ENCODE peak calls at places on chromosomes 11 and 22, in ten cellular contexts. T, O, U, L, B, V, J, R, D and X are unnamed samples.

GRCh38 chr11:19905280-19905853 is 192.7 kb downstream of the NAV2 start:
- DNase-seq in O (no peak), T (no peak), R (peak; percentile 44), L (no peak), J (no peak), B (no peak), U (no peak), V (peak; percentile 70), D (no peak), X (no peak)

GRCh38 chr11:1224491-1225385 is 1.9 kb downstream of the MUC5B start:
- DNase-seq in D (no peak), L (peak; percentile 27), J (peak; percentile 3), V (no peak), O (no peak), B (no peak), T (no peak), U (no peak), R (no peak), X (peak; percentile 15)

GRCh38 chr11:125262825-125263218 is 98.3 kb downstream of the PKNOX2 start:
- DNase-seq in O (no peak), J (no peak), V (peak; percentile 52), B (no peak), L (no peak), U (no peak), R (no peak), T (no peak), D (no peak), X (no peak)

GRCh38 chr11:123164732-123165450 is 30.2 kb downstream of the CLMP start:
- DNase-seq in R (no peak), U (no peak), T (no peak), V (no peak), J (no peak), B (no peak), O (no peak), L (no peak), D (no peak), X (no peak)

GRCh38 chr11:83092488-83093384 is 21.0 kb upstream of the RAB30 start:
- DNase-seq in V (no peak), T (no peak), O (no peak), L (no peak), J (no peak), D (no peak), B (no peak), U (no peak), R (no peak), X (no peak)

GRCh38 chr11:57601297-57601696 is 3.8 kb downstream of the SERPING1 start:
- DNase-seq in L (no peak), J (no peak), T (no peak), R (no peak), V (peak; percentile 5), D (no peak), U (no peak), B (no peak), O (no peak), X (no peak)

GRCh38 chr11:77467233-77467632 is 6.7 kb downstream of the PAK1 start:
- DNase-seq in O (no peak), B (no peak), V (no peak), U (no peak), J (no peak), T (no peak), L (no peak), D (no peak), R (peak; percentile 51), X (no peak)

GRCh38 chr11:1458340-1459218 is 28.0 kb downstream of the MOB2 start:
- DNase-seq in B (peak; percentile 25), V (no peak), R (peak; percentile 3), U (no peak), D (no peak), J (no peak), T (no peak), O (no peak), L (peak; percentile 85), X (peak; percentile 52)

GRCh38 chr11:129283141-129283540 is 91.0 kb upstream of the ARHGAP32 start:
- DNase-seq in U (no peak), V (no peak), O (no peak), B (no peak), J (no peak), R (no peak), D (no peak), T (no peak), L (no peak), X (no peak)

GRCh38 chr11:45155058-45155551 is 8.7 kb downstream of the PRDM11 start:
- DNase-seq in O (no peak), V (no peak), J (no peak), U (no peak), L (no peak), D (no peak), B (no peak), T (no peak), R (no peak), X (peak; percentile 68)

GRCh38 chr11:95767498-95767897 is 22.1 kb downstream of the FAM76B start:
- DNase-seq in D (peak; percentile 33), L (no peak), V (peak; percentile 77), U (no peak), R (peak; percentile 57), J (no peak), B (no peak), T (no peak), O (no peak), X (no peak)

GRCh38 chr11:108048269-108048668 is 39.6 kb downstream of the CUL5 start:
- DNase-seq in T (no peak), B (no peak), V (no peak), L (no peak), J (no peak), D (no peak), R (no peak), U (no peak), O (no peak), X (no peak)

GRCh38 chr11:65059959-65060824 is 1.8 kb upstream of the NAALADL1 start:
- DNase-seq in V (peak; percentile 16), R (no peak), J (no peak), D (no peak), B (no peak), L (no peak), O (no peak), T (no peak), U (no peak), X (no peak)

GRCh38 chr22:20528405-20528978 is 21.1 kb downstream of the MED15 start:
- DNase-seq in O (no peak), V (no peak), B (no peak), U (no peak), R (no peak), D (no peak), J (no peak), L (peak; percentile 9), T (no peak), X (no peak)

GRCh38 chr11:46385169-46386004 is 3.9 kb downstream of the MDK start:
- DNase-seq in J (no peak), O (no peak), T (no peak), U (no peak), V (no peak), L (no peak), R (no peak), B (no peak), D (no peak), X (no peak)

GRCh38 chr11:116384407-116384806 is 388.4 kb downstream of the BUD13 start:
- DNase-seq in R (no peak), U (no peak), T (no peak), V (no peak), L (no peak), D (no peak), J (no peak), B (no peak), O (no peak), X (no peak)